ENCODE peak calls at places on chromosomes 13 and 19, in six cellular contexts. F, E, W, G, T and S are unnamed samples.
A peak's percentile ranks its signal among the peaks of the same experiment; 100 is the strongest.

GRCh38 chr19:6551091-6551490 is 20.3 kb downstream of the TNFSF9 start:
- DNase-seq in F (no peak), E (no peak), W (no peak), G (no peak), T (no peak), S (no peak)

GRCh38 chr13:73984949-73985691 is 149.1 kb downstream of the KLF12 start:
- DNase-seq in F (no peak), E (no peak), W (no peak), G (no peak), T (no peak), S (no peak)

GRCh38 chr13:81320516-81320915 is 979.6 kb upstream of the SPRY2 start:
- DNase-seq in F (no peak), E (no peak), W (no peak), G (no peak), T (no peak), S (no peak)

GRCh38 chr19:47019431-47020041 is at the start of gene NPAS1:
- DNase-seq in F (no peak), E (no peak), W (peak; percentile 60), G (no peak), T (peak; percentile 93), S (no peak)

GRCh38 chr13:31408927-31409326 is 209.2 kb downstream of the B3GLCT start:
- DNase-seq in F (no peak), E (no peak), W (no peak), G (no peak), T (no peak), S (no peak)

GRCh38 chr13:98576215-98576945 is 527 bp downstream of the STK24 start:
- DNase-seq in F (peak; percentile 59), E (peak; percentile 63), W (peak; percentile 67), G (peak; percentile 7), T (peak; percentile 78), S (no peak)

GRCh38 chr13:29886446-29886845 is 36.0 kb upstream of the UBL3 start:
- DNase-seq in F (no peak), E (no peak), W (no peak), G (no peak), T (no peak), S (no peak)

GRCh38 chr13:34254366-34254765 is 436.4 kb downstream of the RFC3 start:
- DNase-seq in F (no peak), E (no peak), W (no peak), G (no peak), T (no peak), S (no peak)

GRCh38 chr19:50906217-50906616 is 5.0 kb downstream of the KLK4 start:
- DNase-seq in F (peak; percentile 51), E (no peak), W (peak; percentile 41), G (peak; percentile 74), T (peak; percentile 88), S (peak; percentile 17)

GRCh38 chr19:15316498-15316897 is 15.8 kb downstream of the BRD4 start:
- DNase-seq in F (no peak), E (no peak), W (peak; percentile 61), G (no peak), T (no peak), S (no peak)

GRCh38 chr13:25778302-25778701 is 273.5 kb downstream of the SHISA2 start:
- DNase-seq in F (no peak), E (no peak), W (no peak), G (no peak), T (no peak), S (no peak)

GRCh38 chr13:90201676-90202425 is 1145.6 kb upstream of the MIR17HG start:
- DNase-seq in F (no peak), E (no peak), W (peak; percentile 66), G (no peak), T (no peak), S (no peak)

GRCh38 chr13:29428310-29428991 is 167.0 kb downstream of the SLC7A1 start:
- DNase-seq in F (no peak), E (peak; percentile 53), W (peak; percentile 73), G (peak; percentile 24), T (peak; percentile 80), S (no peak)

GRCh38 chr19:33292595-33293254 is 9.6 kb downstream of the CEBPA start:
- DNase-seq in F (no peak), E (no peak), W (peak; percentile 80), G (no peak), T (peak; percentile 33), S (no peak)

GRCh38 chr19:47505506-47505905 is 9.4 kb downstream of the NAPA start:
- DNase-seq in F (no peak), E (no peak), W (no peak), G (no peak), T (no peak), S (no peak)

GRCh38 chr19:13872695-13873389 is 4.1 kb upstream of the NANOS3 start:
- DNase-seq in F (no peak), E (peak; percentile 42), W (no peak), G (no peak), T (peak; percentile 96), S (no peak)

GRCh38 chr19:51421229-51422052 is 4.0 kb upstream of the SIGLEC10 start:
- DNase-seq in F (no peak), E (no peak), W (no peak), G (no peak), T (no peak), S (no peak)

GRCh38 chr19:43747557-43748204 is 7.1 kb downstream of the SMG9 start:
- DNase-seq in F (no peak), E (no peak), W (no peak), G (no peak), T (no peak), S (no peak)

GRCh38 chr13:42107006-42107405 is 58.6 kb downstream of the DGKH start:
- DNase-seq in F (no peak), E (no peak), W (no peak), G (peak; percentile 16), T (no peak), S (no peak)

GRCh38 chr13:30685987-30686386 is 49.4 kb upstream of the ALOX5AP start:
- DNase-seq in F (no peak), E (no peak), W (no peak), G (no peak), T (no peak), S (no peak)

GRCh38 chr19:42129399-42130253 is 2.6 kb downstream of the POU2F2 start:
- DNase-seq in F (peak; percentile 29), E (peak; percentile 25), W (peak; percentile 81), G (no peak), T (peak; percentile 47), S (no peak)

GRCh38 chr13:66329988-66330429 is 900.1 kb downstream of the PCDH9 start:
- DNase-seq in F (no peak), E (no peak), W (no peak), G (no peak), T (no peak), S (no peak)

GRCh38 chr13:45398862-45399261 is 19.3 kb downstream of the SLC25A30 start:
- DNase-seq in F (no peak), E (no peak), W (no peak), G (no peak), T (peak; percentile 1), S (no peak)

GRCh38 chr13:27359203-27359821 is 65.1 kb upstream of the GTF3A start:
- DNase-seq in F (peak; percentile 71), E (peak; percentile 62), W (peak; percentile 83), G (peak; percentile 63), T (peak; percentile 80), S (peak; percentile 43)

GRCh38 chr19:46618670-46619231 is 6.1 kb downstream of the PTGIR start:
- DNase-seq in F (peak; percentile 63), E (no peak), W (peak; percentile 70), G (no peak), T (no peak), S (no peak)

GRCh38 chr19:6141217-6141616 is 5.8 kb downstream of the ACSBG2 start:
- DNase-seq in F (no peak), E (no peak), W (no peak), G (no peak), T (no peak), S (no peak)

GRCh38 chr13:32315255-32316029 is at the start of the genes BRCA2 and ZAR1L:
- DNase-seq in F (peak; percentile 90), E (peak; percentile 89), W (peak; percentile 97), G (peak; percentile 81), T (peak; percentile 83), S (peak; percentile 79)

GRCh38 chr19:11203194-11204075 is 6.1 kb upstream of the KANK2 start:
- DNase-seq in F (peak; percentile 59), E (peak; percentile 81), W (peak; percentile 82), G (peak; percentile 69), T (peak; percentile 98), S (peak; percentile 35)

GRCh38 chr13:33745370-33746324 is 72.3 kb upstream of the RFC3 start:
- DNase-seq in F (no peak), E (no peak), W (no peak), G (no peak), T (no peak), S (no peak)

GRCh38 chr13:44715287-44716224 is 139.4 kb upstream of the TSC22D1 start:
- DNase-seq in F (no peak), E (no peak), W (peak; percentile 58), G (no peak), T (no peak), S (no peak)

GRCh38 chr19:38769635-38770211 is 3.6 kb downstream of the LGALS7 start:
- DNase-seq in F (peak; percentile 92), E (peak; percentile 95), W (peak; percentile 90), G (no peak), T (peak; percentile 95), S (no peak)

GRCh38 chr19:39771751-39772150 is 6.9 kb upstream of the LEUTX start:
- DNase-seq in F (no peak), E (no peak), W (no peak), G (no peak), T (no peak), S (no peak)

GRCh38 chr19:57192064-57192395 is 730 bp downstream of the ZNF264 start:
- DNase-seq in F (no peak), E (no peak), W (peak; percentile 44), G (no peak), T (no peak), S (no peak)

GRCh38 chr19:7262470-7262869 is 31.7 kb downstream of the INSR start:
- DNase-seq in F (no peak), E (no peak), W (no peak), G (no peak), T (no peak), S (no peak)

GRCh38 chr19:29001922-29002247 is 211.1 kb downstream of the UQCRFS1 start:
- DNase-seq in F (no peak), E (no peak), W (peak; percentile 14), G (no peak), T (no peak), S (no peak)

GRCh38 chr13:50277127-50277526 is 261.9 kb downstream of the KCNRG start:
- DNase-seq in F (no peak), E (no peak), W (no peak), G (no peak), T (no peak), S (no peak)

GRCh38 chr13:42255854-42256253 is 16.1 kb upstream of the AKAP11 start:
- DNase-seq in F (no peak), E (no peak), W (no peak), G (no peak), T (no peak), S (no peak)

GRCh38 chr19:29810504-29810871 is 1.3 kb upstream of the CCNE1 start:
- DNase-seq in F (no peak), E (no peak), W (peak; percentile 51), G (no peak), T (no peak), S (no peak)

GRCh38 chr13:110946171-110946570 is 31.3 kb upstream of the ANKRD10 start:
- DNase-seq in F (no peak), E (no peak), W (no peak), G (no peak), T (peak; percentile 47), S (no peak)